ENCODE peak calls at places on chromosomes 13 and 19, in six cellular contexts. M is AG08396; Z is GM18507; S is brain microvascular endothelial cell; Y is stimulated activated CD8-positive, alpha-beta memory T cell treated with anti-CD3 and anti-CD28 coated beads, Interleukin-2, amount 100 ng/mL, for 1 hour; W is astrocyte of the spinal cord. U is an unnamed sample.

GRCh38 chr13:114130131-114130707 is 2.2 kb downstream of the RASA3 start:
- DNase-seq in M (no peak), Z (no peak), S (no peak), Y (no peak), W (no peak), U (no peak)

GRCh38 chr13:60654405-60654804 is 257.4 kb downstream of the TDRD3 start:
- DNase-seq in M (peak), Z (no peak), S (peak), Y (no peak), W (peak), U (peak)

GRCh38 chr19:32810452-32810851 is 59.1 kb downstream of the SLC7A9 start:
- DNase-seq in M (no peak), Z (no peak), S (no peak), Y (no peak), W (no peak), U (no peak)

GRCh38 chr13:108033800-108034707 is 181.3 kb downstream of the LIG4 start:
- DNase-seq in M (no peak), Z (no peak), S (no peak), Y (no peak), W (no peak), U (peak)

GRCh38 chr13:30978981-30979956 is 46.8 kb downstream of the TEX26 start:
- DNase-seq in M (no peak), Z (no peak), S (no peak), Y (no peak), W (no peak), U (no peak)

GRCh38 chr19:50839712-50840655 is 6.6 kb upstream of the KLK15 start:
- DNase-seq in M (no peak), Z (no peak), S (no peak), Y (no peak), W (no peak), U (no peak)

GRCh38 chr13:41418027-41418426 is 39.3 kb upstream of the RGCC start:
- DNase-seq in M (no peak), Z (no peak), S (peak), Y (no peak), W (peak), U (no peak)

GRCh38 chr19:12665281-12665573 is 1.3 kb downstream of the MAN2B1 start:
- DNase-seq in M (no peak), Z (peak), S (no peak), Y (no peak), W (no peak), U (no peak)

GRCh38 chr19:33702606-33703437 is 81.1 kb downstream of the CHST8 start:
- DNase-seq in M (no peak), Z (no peak), S (no peak), Y (no peak), W (no peak), U (no peak)